ENCODE peak calls at places on chromosomes 13 and 19, in four cellular contexts. V, D, K and E are unnamed samples.

GRCh38 chr19:7930765-7931164 is 4.8 kb upstream of the CTXN1 start:
- DNase-seq in D (no peak), V (no peak), K (no peak), E (no peak)

GRCh38 chr19:51607077-51607476 is 23.1 kb downstream of the SIGLEC5 start:
- DNase-seq in K (no peak), D (no peak), V (no peak), E (no peak)

GRCh38 chr19:40471111-40471510 is 4.3 kb downstream of the SPTBN4 start:
- DNase-seq in K (no peak), D (no peak), V (no peak), E (no peak)

GRCh38 chr13:37409756-37410155 is 188.8 kb downstream of the POSTN start:
- DNase-seq in V (no peak), K (no peak), D (no peak), E (peak; percentile 46)

GRCh38 chr19:53254451-53255341 is at the start of gene ZNF677:
- DNase-seq in V (peak; percentile 92), D (peak; percentile 93), K (peak; percentile 66), E (peak; percentile 76)

GRCh38 chr19:2015611-2015950 is at the start of gene BTBD2:
- DNase-seq in D (no peak), K (no peak), V (peak; percentile 71), E (peak; percentile 84)

GRCh38 chr19:2765376-2765775 is 17.7 kb downstream of the SGTA start:
- DNase-seq in K (no peak), D (no peak), V (no peak), E (no peak)

GRCh38 chr19:34189199-34189916 is 17.1 kb downstream of the LSM14A start:
- DNase-seq in K (no peak), V (no peak), D (no peak), E (no peak)

GRCh38 chr13:99702687-99703319 is 201.5 kb downstream of the TM9SF2 start:
- DNase-seq in K (no peak), D (no peak), V (no peak), E (no peak)

GRCh38 chr13:40445557-40445990 is 220.9 kb downstream of the FOXO1 start:
- DNase-seq in D (peak; percentile 36), V (peak; percentile 42), K (no peak), E (no peak)

GRCh38 chr13:27926644-27927434 is 7.0 kb downstream of the PDX1 start:
- DNase-seq in K (peak; percentile 55), V (no peak), D (peak; percentile 60), E (no peak)

GRCh38 chr13:23934481-23934880 is 37.2 kb upstream of the C1QTNF9B start:
- DNase-seq in V (no peak), D (no peak), K (no peak), E (peak; percentile 18)

GRCh38 chr13:48038763-48039162 is 1.2 kb downstream of the NUDT15 start:
- DNase-seq in K (no peak), D (no peak), V (peak; percentile 88), E (no peak)

GRCh38 chr19:42571136-42571535 is 23.6 kb downstream of the CEACAM8 start:
- DNase-seq in K (no peak), D (no peak), V (no peak), E (no peak)

GRCh38 chr13:44104969-44105368 is 225.3 kb downstream of the LACC1 start:
- DNase-seq in D (no peak), V (peak; percentile 66), K (no peak), E (no peak)

GRCh38 chr13:48653074-48654054 is at the start of gene CYSLTR2:
- DNase-seq in K (no peak), V (peak; percentile 82), D (no peak), E (peak; percentile 13)

GRCh38 chr19:2848625-2849024 is 7.3 kb downstream of the ZNF555 start:
- DNase-seq in D (no peak), V (no peak), K (no peak), E (peak; percentile 41)

GRCh38 chr19:47430041-47430802 is 10.9 kb upstream of the MEIS3 start:
- DNase-seq in V (peak; percentile 71), D (peak; percentile 79), K (peak; percentile 78), E (peak; percentile 27)

GRCh38 chr13:112651750-112652511 is 37.9 kb upstream of the ATP11A start:
- DNase-seq in V (no peak), D (no peak), K (no peak), E (no peak)

GRCh38 chr19:29054886-29055675 is 157.9 kb downstream of the UQCRFS1 start:
- DNase-seq in V (no peak), K (no peak), D (no peak), E (no peak)

GRCh38 chr19:33376931-33377557 is 3.5 kb downstream of the CEBPG start:
- DNase-seq in K (no peak), V (no peak), D (no peak), E (no peak)

GRCh38 chr13:79281335-79281734 is 124.7 kb downstream of the RBM26 start:
- DNase-seq in D (peak; percentile 73), V (peak; percentile 82), K (peak; percentile 53), E (no peak)

GRCh38 chr19:794989-795658 is 2.1 kb upstream of the PTBP1 start:
- DNase-seq in K (peak; percentile 48), D (peak; percentile 32), V (no peak), E (no peak)

GRCh38 chr13:82661126-82661525 is 1221.1 kb downstream of the SLITRK1 start:
- DNase-seq in V (peak; percentile 45), D (no peak), K (no peak), E (no peak)

GRCh38 chr13:31138515-31138914 is 23.2 kb downstream of the HSPH1 start:
- DNase-seq in D (no peak), V (no peak), K (no peak), E (no peak)
- H2BK15ac ChIP-seq in D (no peak overlapping the region), V (no peak overlapping the region), K (no peak overlapping the region), E (no peak overlapping the region)

GRCh38 chr13:77952276-77952675 is 33.6 kb upstream of the EDNRB start:
- DNase-seq in K (no peak), V (no peak), D (no peak), E (no peak)

GRCh38 chr13:77952737-77953136 is 34.1 kb upstream of the EDNRB start:
- DNase-seq in D (no peak), V (peak; percentile 48), K (no peak), E (no peak)
- H3K9ac ChIP-seq in D (no peak overlapping the region), V (no peak overlapping the region), K (no peak overlapping the region), E (no peak overlapping the region)

DNA sequence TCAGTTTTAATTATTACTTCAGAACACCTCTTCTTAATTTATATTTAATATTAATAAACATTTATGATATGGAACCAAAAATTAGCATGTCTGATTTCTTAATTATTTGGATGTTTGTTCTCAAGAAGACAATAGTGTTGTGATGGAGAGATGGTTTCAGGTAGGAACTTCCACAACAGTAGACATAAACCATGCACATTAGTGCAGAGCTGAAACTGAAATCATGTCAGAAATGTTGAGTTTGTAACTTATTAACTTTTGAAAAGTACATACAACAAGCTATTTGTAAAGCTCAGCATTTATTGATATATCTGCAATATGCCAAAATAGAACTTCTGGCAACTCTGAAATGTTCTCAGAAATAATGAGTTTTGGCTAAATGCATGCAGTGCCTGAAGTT is 11.8 kb upstream of the EDNRB start:
- DNase-seq in D (no peak), K (no peak), V (no peak), E (no peak)
- H3K56ac ChIP-seq in D (no peak overlapping the region), K (no peak overlapping the region), V (no peak overlapping the region), E (no peak overlapping the region)

GRCh38 chr19:11814707-11815050 is 606 bp downstream of the ZNF440 start:
- DNase-seq in D (peak; percentile 24), K (peak; percentile 42), V (peak; percentile 38), E (peak; percentile 29)

GRCh38 chr19:11813801-11814706 is at the start of gene ZNF440:
- DNase-seq in V (peak; percentile 97), K (peak; percentile 97), D (peak; percentile 98), E (peak; percentile 92)
- H2BK15ac ChIP-seq in V (no peak within 1 kb of the TSS), K (peak within 1 kb of the TSS; percentile 88), D (no peak within 1 kb of the TSS), E (no peak within 1 kb of the TSS)

GRCh38 chr13:43095771-43096719 is 72.7 kb downstream of the DNAJC15 start:
- DNase-seq in D (no peak), V (no peak), K (no peak), E (no peak)
- H3K9ac ChIP-seq in D (no peak overlapping the region), V (no peak overlapping the region), K (no peak overlapping the region), E (no peak overlapping the region)

GRCh38 chr19:48674216-48674809 is 1.5 kb upstream of the NTN5 start:
- DNase-seq in D (peak; percentile 65), K (peak; percentile 58), V (no peak), E (no peak)
- H3K56ac ChIP-seq in D (no peak overlapping the region), K (no peak overlapping the region), V (peak overlapping the region; percentile 28), E (no peak overlapping the region)